ENCODE peak calls at places on chromosomes 7 and 10, in five cellular contexts. H is activated B cell treated with CpG ODN at 0.5 μM for 24 hours, Y is H9, T is GM06990, D is HCT116. A is an unnamed sample.

GRCh38 chr10:98267894-98268693 is at the start of gene LOXL4:
- DNase-seq in D (no peak), H (peak), Y (no peak), T (no peak), A (no peak)

GRCh38 chr7:33070277-33070676 is 7.7 kb upstream of the NT5C3A start:
- DNase-seq in H (no peak), T (no peak), Y (no peak), D (no peak), A (no peak)

GRCh38 chr7:44309271-44310091 is 15.9 kb downstream of the CAMK2B start:
- DNase-seq in H (peak), Y (peak), T (peak), D (no peak), A (peak)

GRCh38 chr10:133260895-133261725 is 15.6 kb downstream of the ADAM8 start:
- DNase-seq in Y (no peak), H (peak), D (no peak), T (peak), A (no peak)

GRCh38 chr7:151139071-151139521 is 28.4 kb downstream of the GBX1 start:
- DNase-seq in D (no peak), H (no peak), T (no peak), Y (no peak), A (no peak)

GRCh38 chr7:27174077-27175004 is at the start of gene HOXA10:
- DNase-seq in H (peak), Y (peak), T (no peak), D (no peak), A (peak)

GRCh38 chr7:85457911-85458310 is 271.1 kb upstream of the SEMA3D start:
- DNase-seq in Y (no peak), T (no peak), D (no peak), H (no peak), A (no peak)

GRCh38 chr10:62869958-62870357 is 53.8 kb upstream of the EGR2 start:
- DNase-seq in H (no peak), D (no peak), Y (no peak), T (no peak), A (no peak)

GRCh38 chr10:77820349-77820748 is 106.2 kb downstream of the DLG5 start:
- DNase-seq in D (no peak), H (no peak), T (no peak), Y (no peak), A (no peak)

GRCh38 chr10:132421377-132422168 is 24.6 kb downstream of the PWWP2B start:
- DNase-seq in Y (no peak), H (no peak), D (no peak), T (peak), A (no peak)

GRCh38 chr10:78657622-78658165 is 411.1 kb upstream of the ZMIZ1 start:
- DNase-seq in Y (peak), D (peak), H (peak), T (peak), A (peak)

GRCh38 chr7:115410972-115411686 is 489.2 kb downstream of the MDFIC start:
- DNase-seq in D (no peak), Y (no peak), T (peak), H (no peak), A (no peak)

GRCh38 chr10:124125305-124126116 is 32.1 kb upstream of the CHST15 start:
- DNase-seq in H (no peak), Y (peak), D (peak), T (no peak), A (no peak)

GRCh38 chr10:58143944-58144343 is 123.8 kb downstream of the IPMK start:
- DNase-seq in D (no peak), H (no peak), Y (no peak), T (no peak), A (no peak)

GRCh38 chr10:24469993-24470392 is 253.7 kb downstream of the ARHGAP21 start:
- DNase-seq in D (no peak), T (no peak), H (no peak), Y (no peak), A (no peak)

GRCh38 chr10:78543749-78544446 is 510.2 kb downstream of the RPS24 start:
- DNase-seq in Y (no peak), H (no peak), T (no peak), D (no peak), A (no peak)

GRCh38 chr10:23338886-23339285 is 5.7 kb downstream of the C10orf67 start:
- DNase-seq in T (no peak), H (no peak), Y (no peak), D (no peak), A (no peak)

GRCh38 chr10:117541405-117541908 is 1.1 kb upstream of the EMX2 start:
- DNase-seq in T (no peak), Y (peak), H (no peak), D (no peak), A (no peak)

GRCh38 chr10:23319835-23320234 is 24.8 kb downstream of the C10orf67 start:
- DNase-seq in D (no peak), H (no peak), T (no peak), Y (no peak), A (no peak)

GRCh38 chr10:42149722-42150427 is 488.5 kb downstream of the ZNF33B start:
- DNase-seq in H (no peak), T (no peak), D (no peak), Y (no peak), A (no peak)

GRCh38 chr10:97600616-97601015 is 11.1 kb downstream of the C10orf62 start:
- DNase-seq in T (no peak), D (no peak), Y (no peak), H (no peak), A (no peak)

GRCh38 chr10:61793760-61794713 is 107.5 kb upstream of the ARID5B start:
- DNase-seq in Y (no peak), H (no peak), T (no peak), D (no peak), A (no peak)

GRCh38 chr10:101576229-101576863 is 11.7 kb downstream of the POLL start:
- DNase-seq in D (no peak), H (no peak), T (no peak), Y (no peak), A (no peak)

GRCh38 chr7:96026006-96026405 is 253.7 kb downstream of the DYNC1I1 start:
- DNase-seq in H (no peak), D (no peak), Y (no peak), T (no peak), A (no peak)

GRCh38 chr10:49652416-49653385 is 26.8 kb upstream of the C10orf53 start:
- DNase-seq in H (no peak), D (no peak), T (no peak), Y (no peak), A (peak)

GRCh38 chr7:129271500-129272355 is 46.9 kb downstream of the AHCYL2 start:
- DNase-seq in D (peak), Y (peak), T (peak), H (no peak), A (no peak)

GRCh38 chr7:72435366-72435765 is 23.2 kb upstream of the CALN1 start:
- DNase-seq in Y (no peak), T (no peak), H (no peak), D (no peak), A (no peak)

GRCh38 chr10:51960494-51960895 is 261.1 kb upstream of the CSTF2T start:
- DNase-seq in Y (no peak), T (no peak), D (peak), H (no peak), A (no peak)

GRCh38 chr7:28853150-28853549 is 105.0 kb downstream of the TRIL start:
- DNase-seq in Y (no peak), H (no peak), D (no peak), T (no peak), A (no peak)

GRCh38 chr7:100670074-100670473 is 3.5 kb upstream of the GNB2 start:
- DNase-seq in T (no peak), Y (no peak), H (no peak), D (no peak), A (no peak)

DNA sequence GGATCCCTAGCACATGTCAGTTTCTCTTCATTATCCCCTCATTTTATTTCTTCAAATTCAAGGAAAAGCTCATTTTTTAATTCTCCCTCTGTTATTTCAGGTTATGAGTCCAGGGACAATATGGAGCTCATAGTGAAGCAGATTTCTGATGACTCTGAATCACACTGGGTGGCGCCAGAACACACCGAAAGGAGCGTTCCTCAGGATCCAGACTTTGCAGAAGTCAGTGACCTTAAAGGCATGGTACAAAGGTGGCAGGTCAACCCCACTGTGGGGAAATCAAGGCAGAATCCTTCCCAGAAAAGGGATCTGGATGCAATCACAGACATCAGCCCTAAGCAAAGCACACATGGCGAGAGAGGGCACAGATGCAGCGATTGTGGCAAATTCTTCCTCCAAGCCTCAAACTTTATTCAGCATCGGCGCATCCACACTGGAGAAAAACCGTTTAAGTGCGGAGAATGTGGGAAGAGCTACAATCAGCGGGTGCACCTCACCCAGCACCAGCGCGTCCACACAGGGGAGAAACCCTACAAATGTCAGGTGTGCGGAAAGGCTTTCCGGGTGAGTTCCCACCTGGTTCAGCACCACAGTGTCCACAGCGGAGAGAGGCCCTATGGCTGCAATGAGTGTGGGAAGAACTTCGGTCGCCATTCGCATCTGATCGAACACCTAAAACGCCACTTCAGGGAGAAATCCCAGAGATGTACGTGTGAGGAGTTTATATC is 21.4 kb downstream of the ZKSCAN5 start:
- DNase-seq in D (peak), Y (no peak), T (no peak), H (no peak), A (no peak)
- TF ChIP-seq CTCF in D (peak), Y (peak), T (no peak), H (no peak), A (no peak)

GRCh38 chr10:71547290-71547689 is 150.6 kb downstream of the CDH23 start:
- DNase-seq in T (no peak), Y (no peak), D (no peak), H (no peak), A (no peak)

GRCh38 chr10:71547841-71548493 is 151.2 kb downstream of the CDH23 start:
- DNase-seq in Y (no peak), D (no peak), T (no peak), H (no peak), A (peak)

GRCh38 chr10:71546220-71546619 is 149.5 kb downstream of the CDH23 start:
- DNase-seq in D (no peak), T (no peak), Y (no peak), H (no peak), A (no peak)

GRCh38 chr10:71545001-71545400 is 148.3 kb downstream of the CDH23 start:
- DNase-seq in D (no peak), H (no peak), T (no peak), Y (no peak), A (no peak)

GRCh38 chr10:71548494-71548846 is 151.8 kb downstream of the CDH23 start:
- DNase-seq in H (no peak), T (no peak), D (no peak), Y (no peak), A (no peak)
- TF ChIP-seq CTCF in H (no peak), T (peak), D (peak), Y (peak), A (peak)

GRCh38 chr7:82234457-82235049 is 209.0 kb downstream of the CACNA2D1 start:
- DNase-seq in H (no peak), Y (no peak), D (peak), T (peak), A (no peak)
- TF ChIP-seq CTCF in H (no peak), Y (peak), D (peak), T (peak), A (peak)

DNA sequence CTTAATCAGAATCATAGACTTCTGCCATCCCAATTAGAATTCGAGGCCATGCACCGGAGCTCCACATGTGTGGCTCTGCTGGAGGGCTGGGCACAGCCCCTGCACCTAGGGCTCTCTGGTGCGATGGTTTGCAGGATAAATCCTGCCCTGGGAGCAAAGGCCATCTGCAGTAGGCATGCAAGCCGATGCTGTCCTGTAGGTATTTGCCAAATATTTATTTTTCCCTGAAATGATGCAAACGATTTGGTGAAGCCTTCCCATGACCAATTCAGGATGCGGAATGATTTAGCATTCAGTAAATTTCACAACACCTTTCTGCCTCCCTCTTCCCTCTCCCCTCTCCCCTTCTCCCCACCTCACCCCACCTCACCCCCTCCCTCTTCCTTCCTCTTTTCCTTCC is 170.6 kb downstream of the EBF3 start:
- DNase-seq in H (no peak), Y (no peak), T (no peak), D (no peak), A (no peak)
- TF ChIP-seq CTCF in H (no peak), Y (no peak), T (no peak), D (no peak), A (no peak)

GRCh38 chr10:8052970-8053445 is 1.5 kb upstream of the GATA3 start:
- DNase-seq in T (no peak), Y (no peak), D (no peak), H (no peak), A (no peak)
- TF ChIP-seq CTCF in T (no peak), Y (no peak), D (no peak), H (no peak), A (peak)

GRCh38 chr7:22725585-22725984 is 1.4 kb upstream of the IL6 start:
- DNase-seq in D (peak), Y (no peak), H (no peak), T (no peak), A (no peak)
- TF ChIP-seq CTCF in D (peak), Y (peak), H (no peak), T (peak), A (no peak)

GRCh38 chr7:51256916-51257315 is 59.7 kb downstream of the COBL start:
- DNase-seq in H (no peak), Y (no peak), D (no peak), T (no peak), A (no peak)
- TF ChIP-seq CTCF in H (no peak), Y (no peak), D (no peak), T (no peak), A (no peak)

GRCh38 chr7:142528608-142529408 is 220.5 kb upstream of the PRSS1 start:
- DNase-seq in H (no peak), D (no peak), T (no peak), Y (no peak), A (no peak)
- TF ChIP-seq CTCF in H (no peak), D (no peak), T (no peak), Y (peak), A (no peak)

GRCh38 chr7:78020131-78020873 is 221.7 kb downstream of the PHTF2 start:
- DNase-seq in D (peak), Y (no peak), T (peak), H (no peak), A (peak)
- TF ChIP-seq CTCF in D (peak), Y (peak), T (peak), H (no peak), A (peak)